ENCODE peak calls at places on chromosomes 3 and 15, in seven cellular contexts. V is HepG2, H is K562, S is SK-N-SH, K is GM12878, I is HCT116, U is H1. E is an unnamed sample.
A peak's percentile ranks its signal among the peaks of the same experiment; 100 is the strongest.

GRCh38 chr15:40291088-40291574 is 8.3 kb upstream of the ANKRD63 start:
- DNase-seq in V (no peak), H (peak; percentile 74), S (peak; percentile 81), K (no peak), I (no peak), U (no peak), E (peak; percentile 69)

GRCh38 chr3:46132565-46132964 is 75.5 kb downstream of the CCR1 start:
- DNase-seq in V (no peak), H (no peak), S (no peak), K (no peak), I (no peak), U (no peak), E (no peak)

GRCh38 chr3:1979961-1980615 is 118.6 kb upstream of the CNTN4 start:
- DNase-seq in V (no peak), H (no peak), S (no peak), K (no peak), I (no peak), U (no peak), E (no peak)

GRCh38 chr3:99544819-99545281 is 93.5 kb upstream of the COL8A1 start:
- DNase-seq in V (no peak), H (no peak), S (no peak), K (no peak), I (no peak), U (no peak), E (no peak)

GRCh38 chr3:196563721-196564225 is 4.6 kb downstream of the WDR53 start:
- DNase-seq in V (no peak), H (peak; percentile 25), S (no peak), K (no peak), I (peak; percentile 47), U (no peak), E (no peak)

GRCh38 chr15:64099379-64099778 is 3.6 kb downstream of the SNX1 start:
- DNase-seq in V (no peak), H (no peak), S (no peak), K (no peak), I (no peak), U (no peak), E (no peak)

GRCh38 chr3:3127432-3128010 is 781 bp downstream of the TRNT1 start:
- DNase-seq in V (peak; percentile 20), H (peak; percentile 26), S (peak; percentile 41), K (no peak), I (no peak), U (no peak), E (peak; percentile 24)

GRCh38 chr3:10583798-10584708 is 78.7 kb upstream of the ATP2B2 start:
- DNase-seq in V (no peak), H (no peak), S (no peak), K (no peak), I (no peak), U (no peak), E (no peak)

GRCh38 chr3:95341314-95341713 is 1278.5 kb downstream of the NSUN3 start:
- DNase-seq in V (peak; percentile 37), H (no peak), S (no peak), K (no peak), I (no peak), U (no peak), E (no peak)

GRCh38 chr3:197154-197855 is 742 bp downstream of the CHL1 start:
- DNase-seq in V (no peak), H (no peak), S (peak; percentile 80), K (no peak), I (no peak), U (no peak), E (no peak)

GRCh38 chr15:74053941-74054529 is 28.3 kb downstream of the GOLGA6A start:
- DNase-seq in V (peak; percentile 37), H (peak; percentile 92), S (peak; percentile 94), K (peak; percentile 21), I (peak; percentile 52), U (peak; percentile 21), E (peak; percentile 71)

GRCh38 chr15:39643747-39644520 is 63.1 kb downstream of the THBS1 start:
- DNase-seq in V (no peak), H (no peak), S (no peak), K (no peak), I (no peak), U (no peak), E (no peak)

GRCh38 chr15:91227062-91227461 is 127.0 kb downstream of the SV2B start:
- DNase-seq in V (no peak), H (no peak), S (no peak), K (no peak), I (no peak), U (no peak), E (no peak)

GRCh38 chr15:91225728-91226127 is 125.7 kb downstream of the SV2B start:
- DNase-seq in V (no peak), H (no peak), S (no peak), K (no peak), I (no peak), U (no peak), E (no peak)

GRCh38 chr15:91222052-91222451 is 122.0 kb downstream of the SV2B start:
- DNase-seq in V (no peak), H (no peak), S (no peak), K (no peak), I (no peak), U (no peak), E (no peak)

GRCh38 chr15:91223902-91224301 is 123.8 kb downstream of the SV2B start:
- DNase-seq in V (no peak), H (no peak), S (no peak), K (no peak), I (no peak), U (no peak), E (no peak)

DNA sequence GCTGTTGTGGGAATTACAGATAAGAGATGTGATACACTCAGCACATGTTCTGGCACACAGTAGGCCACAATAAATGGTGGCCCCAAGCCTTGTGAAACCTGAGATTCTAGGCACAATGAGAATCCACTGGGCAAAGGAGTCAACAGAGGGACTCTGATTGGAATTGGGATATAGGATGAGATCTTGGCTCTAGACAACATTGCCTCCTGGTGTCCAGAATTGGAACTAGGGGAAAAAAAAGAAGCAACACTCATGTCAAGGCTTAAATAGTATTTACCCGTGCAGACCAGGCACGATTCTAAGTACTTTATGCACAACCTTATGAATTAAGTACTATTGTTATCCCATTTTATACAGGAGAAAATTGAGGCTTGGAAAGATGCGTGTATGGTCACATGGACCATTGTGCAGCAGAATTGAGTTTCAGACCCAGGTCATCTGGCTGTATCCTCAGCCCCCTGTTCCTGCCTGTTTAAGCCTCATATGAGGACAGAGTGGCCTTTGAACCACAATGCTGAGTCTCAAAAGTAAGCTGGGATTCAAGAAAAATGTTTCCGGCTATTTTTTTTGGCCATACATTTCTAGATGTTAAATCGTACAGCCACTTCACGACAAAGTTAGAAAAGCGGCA is 124.8 kb downstream of the SV2B start:
- DNase-seq in V (peak; percentile 25), H (peak; percentile 48), S (peak; percentile 68), K (peak; percentile 5), I (peak; percentile 47), U (no peak), E (peak; percentile 20)
- TF ChIP-seq JUND in V (no peak), H (no peak), S (no peak), K (no peak), I (no peak), U (no peak), E (no peak)

DNA sequence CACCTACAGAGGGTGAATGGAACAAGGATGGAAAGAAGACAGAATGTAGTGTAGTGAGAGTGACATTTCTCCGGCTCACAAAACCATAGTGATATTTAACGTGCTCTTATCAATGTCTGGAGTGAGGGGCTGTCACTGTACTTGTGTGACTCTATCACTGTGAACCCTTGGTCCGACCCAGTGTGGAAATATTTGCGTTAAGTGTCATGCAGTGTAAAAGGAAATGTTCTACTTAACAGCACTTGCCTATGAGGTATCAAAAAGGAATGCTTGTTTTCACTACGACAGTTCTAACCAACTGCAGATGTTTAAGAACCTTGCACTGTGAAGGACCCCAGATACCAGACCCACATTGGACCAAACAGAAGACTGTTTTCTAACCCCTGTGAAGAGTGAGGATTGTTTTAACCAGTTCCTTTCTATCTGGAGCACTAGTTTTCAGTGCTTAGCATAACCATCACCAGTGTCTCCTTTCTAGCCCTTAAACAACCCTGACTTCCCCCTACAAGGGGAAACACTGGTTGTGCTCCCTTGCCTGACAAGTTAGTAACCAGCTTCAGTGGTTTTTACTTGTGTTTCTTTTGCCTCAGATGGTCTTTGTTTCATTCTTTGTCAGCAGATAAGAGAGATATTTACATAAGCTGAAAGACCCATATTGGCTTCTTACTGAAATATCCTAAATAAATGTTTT is 144.7 kb upstream of the ABHD17C start:
- DNase-seq in V (peak; percentile 37), H (no peak), S (no peak), K (peak; percentile 5), I (no peak), U (no peak), E (no peak)
- TF ChIP-seq JUND in V (no peak), H (no peak), S (peak; percentile 96), K (no peak), I (no peak), U (no peak), E (no peak)

DNA sequence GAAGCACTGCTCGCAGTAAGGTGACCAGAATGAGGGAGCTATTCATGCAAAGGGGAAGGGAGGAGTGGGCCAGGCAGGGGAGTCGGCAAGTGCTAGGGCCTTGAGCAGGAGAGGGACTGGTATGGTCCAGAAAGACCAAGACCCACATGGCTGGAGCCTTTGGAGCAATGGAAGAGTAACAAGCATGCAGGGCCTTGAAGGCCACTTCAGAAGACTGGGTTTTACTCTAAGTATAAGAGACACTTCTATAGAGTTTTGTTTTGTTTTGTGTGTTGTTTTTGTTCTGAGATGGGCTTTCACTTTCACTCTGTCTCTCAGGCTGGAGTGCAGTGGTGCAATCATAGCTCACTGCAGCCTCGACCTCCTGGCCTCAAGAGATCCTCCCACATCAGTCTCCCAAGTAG is 42.0 kb downstream of the BFSP2 start:
- DNase-seq in V (no peak), H (no peak), S (no peak), K (no peak), I (no peak), U (no peak), E (no peak)
- TF ChIP-seq JUND in V (no peak), H (no peak), S (no peak), K (no peak), I (no peak), U (no peak), E (no peak)

DNA sequence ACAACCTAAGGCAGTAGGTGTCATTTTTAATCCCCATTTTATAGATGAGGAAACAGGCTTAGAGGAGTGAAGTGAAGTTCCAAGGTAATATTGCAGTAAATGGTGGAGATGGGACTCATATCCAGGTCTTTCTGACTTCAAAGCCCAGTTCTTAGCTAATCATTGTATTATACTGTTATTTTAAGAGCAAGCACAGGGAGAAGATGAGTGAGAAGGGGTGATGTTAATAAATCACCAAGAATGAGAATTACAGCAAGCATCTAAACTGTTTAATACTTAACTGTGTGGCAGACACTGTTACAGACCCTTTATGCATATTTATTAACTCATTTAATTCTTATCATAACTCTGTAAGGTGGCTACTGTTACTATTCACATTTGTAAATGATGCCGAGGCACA is 61.2 kb downstream of the VPS8 start:
- DNase-seq in V (no peak), H (no peak), S (no peak), K (no peak), I (no peak), U (no peak), E (no peak)
- TF ChIP-seq JUND in V (no peak), H (no peak), S (no peak), K (no peak), I (no peak), U (no peak), E (no peak)

GRCh38 chr3:52246728-52247454 is 1.3 kb downstream of the PPM1M start:
- DNase-seq in V (no peak), H (no peak), S (no peak), K (no peak), I (no peak), U (no peak), E (no peak)
- TF ChIP-seq JUND in V (no peak), H (no peak), S (no peak), K (no peak), I (no peak), U (no peak), E (no peak)

E was measured in T47D.